ENCODE peak calls at places on chromosomes 11 and 22, in five cellular contexts. E is GM12878, Y is K562, A is HepG2, F is A549. I is an unnamed sample.

GRCh38 chr22:24391836-24392217 is 35.6 kb upstream of the ADORA2A start:
- DNase-seq in E (no peak), Y (no peak), A (no peak), F (no peak), I (no peak)

GRCh38 chr22:25757686-25758085 is 15.7 kb downstream of the MYO18B start:
- DNase-seq in E (no peak), Y (no peak), A (no peak), F (no peak), I (no peak)

GRCh38 chr22:19431641-19432091 is at the start of gene HIRA:
- DNase-seq in E (no peak), Y (peak), A (peak), F (peak), I (peak)

GRCh38 chr11:44813401-44813800 is 86.6 kb downstream of the TSPAN18 start:
- DNase-seq in E (no peak), Y (no peak), A (no peak), F (no peak), I (no peak)

GRCh38 chr22:29478326-29479276 is 1.4 kb upstream of the NEFH start:
- DNase-seq in E (no peak), Y (peak), A (no peak), F (peak), I (peak)

GRCh38 chr11:6667733-6668374 is 12.2 kb upstream of the DCHS1 start:
- DNase-seq in E (peak), Y (peak), A (peak), F (no peak), I (peak)

GRCh38 chr11:61362542-61362875 is 335 bp downstream of the TMEM138 start:
- DNase-seq in E (no peak), Y (peak), A (peak), F (peak), I (peak)

GRCh38 chr11:1192741-1193325 is 30.0 kb upstream of the MUC5B start:
- DNase-seq in E (no peak), Y (no peak), A (no peak), F (no peak), I (no peak)

GRCh38 chr22:25069758-25070461 is 117.4 kb downstream of the KIAA1671 start:
- DNase-seq in E (no peak), Y (no peak), A (no peak), F (no peak), I (peak)

GRCh38 chr11:33635161-33635560 is 65.5 kb downstream of the C11orf91 start:
- DNase-seq in E (no peak), Y (no peak), A (no peak), F (no peak), I (no peak)

GRCh38 chr11:4891996-4892640 is 10.4 kb downstream of the OR51T1 start:
- DNase-seq in E (no peak), Y (peak), A (no peak), F (peak), I (peak)

GRCh38 chr11:10066441-10066840 is 227.6 kb downstream of the SBF2 start:
- DNase-seq in E (no peak), Y (no peak), A (no peak), F (no peak), I (no peak)

GRCh38 chr11:85628771-85629341 is 463 bp downstream of the TMEM126B start:
- DNase-seq in E (no peak), Y (no peak), A (peak), F (no peak), I (peak)

GRCh38 chr11:16358726-16359125 is 2.4 kb upstream of the SOX6 start:
- DNase-seq in E (no peak), Y (no peak), A (no peak), F (no peak), I (no peak)

GRCh38 chr11:8763070-8763469 is 80.5 kb downstream of the RPL27A start:
- DNase-seq in E (no peak), Y (no peak), A (no peak), F (no peak), I (no peak)

GRCh38 chr11:13889566-13890214 is 72.8 kb upstream of the SPON1 start:
- DNase-seq in E (no peak), Y (no peak), A (no peak), F (no peak), I (no peak)

GRCh38 chr11:72634472-72635095 is 39.6 kb downstream of the PDE2A start:
- DNase-seq in E (no peak), Y (no peak), A (no peak), F (no peak), I (no peak)

GRCh38 chr11:65827774-65828156 is 6.0 kb upstream of the SNX32 start:
- DNase-seq in E (no peak), Y (peak), A (no peak), F (no peak), I (no peak)

GRCh38 chr22:35733742-35734516 is 16.3 kb downstream of the APOL5 start:
- DNase-seq in E (no peak), Y (no peak), A (no peak), F (no peak), I (no peak)

GRCh38 chr11:72703281-72704008 is 29.2 kb upstream of the PDE2A start:
- DNase-seq in E (no peak), Y (peak), A (no peak), F (no peak), I (no peak)

GRCh38 chr11:30853470-30853869 is 267.3 kb upstream of the MPPED2 start:
- DNase-seq in E (no peak), Y (no peak), A (no peak), F (no peak), I (no peak)
- TF ChIP-seq REST in E (no peak), Y (no peak), A (no peak), F (no peak), I (no peak)

DNA sequence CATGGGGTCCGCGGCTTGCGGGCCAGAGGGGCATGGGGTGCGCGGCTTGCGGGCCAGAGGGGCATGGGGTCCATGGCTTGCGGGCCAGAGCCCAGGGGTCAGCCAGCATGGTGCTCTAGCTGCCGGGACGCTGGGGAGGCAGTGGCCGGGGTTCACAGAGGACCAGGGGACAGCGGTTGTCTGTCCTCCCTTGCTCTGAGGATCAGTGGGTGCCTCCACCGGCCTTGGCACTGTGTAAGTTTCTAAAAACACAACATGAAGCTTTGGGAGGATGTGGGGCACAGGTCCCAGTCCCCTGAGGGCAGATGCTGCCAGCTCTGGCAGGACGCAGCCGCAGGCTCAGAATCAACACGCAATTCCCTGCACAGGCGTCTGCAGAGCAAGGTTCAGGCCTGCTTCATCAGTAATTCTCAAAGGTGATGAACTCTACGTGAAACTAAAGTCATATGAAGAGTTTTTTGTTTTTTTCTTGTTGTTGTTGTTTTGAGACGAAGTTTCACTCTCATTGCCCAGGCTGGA is 3.0 kb downstream of the MLC1 start:
- DNase-seq in E (no peak), Y (no peak), A (no peak), F (no peak), I (no peak)
- TF ChIP-seq JUNB in E (no peak), Y (no peak), A (no peak), F (no peak), I (no peak)

GRCh38 chr11:126585388-126586302 is 230.2 kb downstream of the ST3GAL4 start:
- DNase-seq in E (no peak), Y (no peak), A (no peak), F (peak), I (peak)
- TF ChIP-seq REST in E (no peak), Y (no peak), A (no peak), F (no peak), I (no peak)

DNA sequence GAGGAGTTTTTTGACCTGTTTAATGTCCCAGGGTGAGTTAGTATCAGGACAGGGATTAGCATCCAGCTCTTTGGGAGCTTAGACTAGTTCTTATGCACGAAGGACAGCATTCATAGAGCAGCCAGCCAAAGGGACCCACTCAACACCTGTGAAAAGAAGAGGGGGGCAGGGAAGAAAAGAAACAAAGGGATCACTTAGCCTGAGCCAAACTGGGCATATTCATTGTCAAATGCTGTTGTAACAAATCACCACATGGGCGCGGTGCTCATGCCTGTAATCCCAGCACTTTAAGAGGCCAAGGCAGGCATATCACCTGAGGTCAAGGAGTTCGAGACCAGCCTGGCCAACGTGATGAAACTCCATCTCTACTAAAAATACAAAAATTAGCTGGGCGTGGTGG is 57.3 kb downstream of the CHRDL2 start:
- DNase-seq in E (no peak), Y (no peak), A (no peak), F (no peak), I (no peak)
- TF ChIP-seq JUNB in E (no peak), Y (no peak), A (no peak), F (no peak), I (no peak)

DNA sequence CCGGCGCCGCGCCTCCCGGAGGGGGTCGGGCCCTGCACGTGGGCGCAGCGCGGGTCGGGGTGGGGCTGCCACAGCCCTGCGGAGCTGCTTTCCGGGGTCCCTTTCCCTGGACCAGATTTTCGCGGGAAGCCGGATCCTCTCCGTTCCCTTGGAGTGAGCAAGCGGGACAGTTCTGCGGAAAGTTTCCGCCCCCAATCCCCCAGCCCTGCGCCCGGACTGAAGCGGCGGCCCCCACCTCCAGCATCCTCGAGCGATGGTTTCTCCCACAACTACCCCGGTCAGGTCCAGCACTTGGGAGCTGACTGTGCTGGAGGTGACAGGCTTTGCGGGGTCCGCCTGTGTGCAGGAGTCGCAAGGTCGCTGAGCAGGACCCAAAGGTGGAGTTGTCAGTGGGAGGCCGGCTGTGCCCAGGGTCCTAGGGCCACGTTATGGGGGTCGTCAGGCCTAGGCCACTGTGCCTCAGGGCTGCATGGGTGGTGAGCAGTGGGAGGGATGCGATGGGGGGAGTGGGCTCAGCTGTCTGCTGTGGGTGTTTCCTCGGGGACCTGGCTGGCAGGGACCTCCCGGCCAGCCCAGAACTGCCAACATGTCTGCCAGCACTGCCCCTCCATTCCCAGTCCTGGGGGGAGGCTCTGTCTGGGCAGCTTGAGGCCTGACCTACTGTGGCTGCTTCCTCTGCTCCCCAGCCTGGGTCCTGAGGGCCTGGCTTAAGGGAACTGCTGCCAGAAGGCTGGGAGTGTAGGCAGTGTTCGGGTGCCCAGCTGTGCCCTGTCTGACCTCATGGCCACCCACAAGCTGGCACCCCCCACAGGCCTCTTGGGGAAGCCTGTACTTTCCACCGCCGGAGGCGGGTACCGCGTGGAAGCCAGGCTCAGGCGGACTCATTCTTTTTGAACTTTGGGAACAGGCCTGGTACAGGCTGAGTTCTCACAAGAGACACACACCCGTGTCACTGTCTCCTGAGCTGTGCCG is 726 bp downstream of the ST3GAL4 start:
- DNase-seq in E (no peak), Y (no peak), A (peak), F (no peak), I (peak)
- TF ChIP-seq REST in E (no peak), Y (no peak), A (no peak), F (no peak), I (no peak)

GRCh38 chr22:48820481-48821345 is 1007.0 kb downstream of the BRD1 start:
- DNase-seq in E (no peak), Y (no peak), A (no peak), F (no peak), I (peak)
- TF ChIP-seq JUNB in E (no peak), Y (no peak), A (no peak), F (no peak), I (no peak)

DNA sequence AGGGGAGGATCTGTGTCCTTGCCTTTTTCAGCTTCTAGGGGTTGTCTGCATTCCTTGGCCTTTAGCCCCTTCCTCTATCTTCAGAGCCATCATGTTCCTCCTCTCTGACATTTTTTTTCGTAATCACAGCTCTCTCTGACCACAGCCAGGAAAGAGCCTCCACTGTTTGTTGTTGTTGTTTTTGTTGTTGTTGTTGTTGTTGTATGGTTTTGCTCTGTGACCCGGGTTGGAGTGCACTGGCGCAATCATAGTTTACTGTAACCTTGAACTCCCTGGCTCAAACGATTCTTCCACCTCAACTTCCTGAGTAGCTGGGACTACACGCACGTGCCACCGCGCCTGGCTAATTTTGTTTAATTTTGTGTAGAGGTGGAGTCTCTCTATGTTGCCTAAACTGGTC is 55.3 kb upstream of the KCNQ1OT1 start:
- DNase-seq in E (no peak), Y (no peak), A (no peak), F (no peak), I (no peak)
- TF ChIP-seq REST in E (no peak), Y (no peak), A (no peak), F (no peak), I (no peak)

GRCh38 chr11:116536416-116536815 is 236.4 kb downstream of the BUD13 start:
- DNase-seq in E (no peak), Y (no peak), A (no peak), F (no peak), I (no peak)
- TF ChIP-seq JUNB in E (no peak), Y (no peak), A (no peak), F (no peak), I (no peak)

GRCh38 chr22:32775957-32776356 is 25.5 kb upstream of the TIMP3 start:
- DNase-seq in E (no peak), Y (peak), A (peak), F (no peak), I (peak)

GRCh38 chr22:32777997-32778396 is 23.5 kb upstream of the TIMP3 start:
- DNase-seq in E (no peak), Y (no peak), A (no peak), F (no peak), I (no peak)

GRCh38 chr22:32780726-32781310 is 20.7 kb upstream of the TIMP3 start:
- DNase-seq in E (no peak), Y (no peak), A (no peak), F (no peak), I (no peak)

GRCh38 chr22:32776800-32777199 is 24.7 kb upstream of the TIMP3 start:
- DNase-seq in E (no peak), Y (no peak), A (no peak), F (no peak), I (no peak)

DNA sequence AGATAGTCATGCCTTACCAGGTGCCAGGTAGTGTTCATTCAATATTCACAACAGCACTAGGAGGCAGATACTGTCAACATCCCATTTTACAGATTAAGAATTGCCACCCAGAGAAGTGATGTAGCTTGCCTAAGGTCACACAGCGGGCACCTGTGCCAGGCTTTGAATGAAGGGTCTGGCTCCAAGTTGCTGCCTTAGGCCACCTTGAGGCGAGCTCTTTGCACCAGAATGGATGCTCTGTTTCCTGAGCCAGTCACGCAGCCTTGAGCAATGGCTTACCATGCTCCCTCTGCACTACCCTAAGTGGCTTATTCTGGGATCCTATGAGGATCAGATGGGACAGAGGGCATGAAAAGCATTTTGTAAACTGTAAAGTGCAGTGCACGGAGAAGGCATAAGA is 25.1 kb upstream of the TIMP3 start:
- DNase-seq in E (no peak), Y (no peak), A (no peak), F (no peak), I (no peak)
- TF ChIP-seq REST in E (no peak), Y (no peak), A (no peak), F (no peak), I (no peak)

I was measured in GM23338.